ENCODE peak calls at places on chromosomes 16 and 17, in five cellular contexts. L, T, J, F and N are unnamed samples.
A peak's percentile ranks its signal among the peaks of the same experiment; 100 is the strongest.

GRCh38 chr17:36945959-36946725 is 2.6 kb upstream of the AATF start:
- DNase-seq in F (no peak), J (no peak), L (no peak), T (no peak), N (no peak)

GRCh38 chr16:87144232-87144631 is 173.0 kb downstream of the C16orf95 start:
- DNase-seq in T (no peak), F (no peak), J (no peak), L (no peak), N (no peak)

GRCh38 chr17:1843947-1844346 is 14.1 kb downstream of the RPA1 start:
- DNase-seq in F (no peak), L (no peak), T (no peak), J (no peak), N (no peak)

GRCh38 chr16:61579195-61579594 is 457.0 kb downstream of the CDH8 start:
- DNase-seq in F (no peak), T (no peak), L (no peak), J (no peak), N (no peak)

GRCh38 chr16:85324506-85324905 is 212.2 kb upstream of the CIBAR2 start:
- DNase-seq in L (no peak), F (no peak), J (no peak), T (no peak), N (no peak)

GRCh38 chr17:1390422-1391367 is 9.3 kb downstream of the YWHAE start:
- DNase-seq in J (no peak), T (peak; percentile 29), F (no peak), L (peak; percentile 51), N (no peak)

GRCh38 chr16:80346160-80346632 is 194.6 kb upstream of the DYNLRB2 start:
- DNase-seq in T (no peak), J (no peak), F (no peak), L (no peak), N (no peak)

GRCh38 chr17:1485311-1485747 is 7.2 kb downstream of the MYO1C start:
- DNase-seq in J (no peak), T (no peak), F (no peak), L (no peak), N (no peak)

GRCh38 chr16:81997738-81998137 is 13.5 kb downstream of the SDR42E1 start:
- DNase-seq in L (peak; percentile 81), F (no peak), T (peak; percentile 69), J (no peak), N (no peak)

GRCh38 chr16:89113661-89114060 is 20.0 kb downstream of the ACSF3 start:
- DNase-seq in F (no peak), T (no peak), L (no peak), J (no peak), N (peak; percentile 8)

GRCh38 chr17:36089888-36090836 is at the start of gene CCL3:
- DNase-seq in L (no peak), F (no peak), J (no peak), T (peak; percentile 11), N (no peak)

GRCh38 chr16:85664580-85665372 is 24.0 kb downstream of the GINS2 start:
- DNase-seq in F (no peak), J (no peak), T (no peak), L (no peak), N (no peak)

GRCh38 chr17:13920413-13920812 is 148.9 kb upstream of the COX10 start:
- DNase-seq in J (peak; percentile 7), L (no peak), F (no peak), T (no peak), N (no peak)

GRCh38 chr17:44898768-44899073 is 524 bp downstream of the EFTUD2 start:
- DNase-seq in L (no peak), F (no peak), T (no peak), J (no peak), N (no peak)

GRCh38 chr16:69669577-69669976 is 56.8 kb downstream of the NQO1 start:
- DNase-seq in J (no peak), L (no peak), T (no peak), F (no peak), N (no peak)

GRCh38 chr16:77683845-77684526 is 38.3 kb upstream of the NUDT7 start:
- DNase-seq in F (no peak), T (no peak), J (no peak), L (no peak), N (no peak)

GRCh38 chr17:50863221-50863843 is 2.8 kb downstream of the TOB1 start:
- DNase-seq in J (peak; percentile 90), T (peak; percentile 32), L (no peak), F (no peak), N (peak; percentile 69)
- H3K36me3 ChIP-seq in J (no peaks in the 10 kb centered on the region), T (peaks cover 13% of the 10 kb centered on the region), L (peaks cover 6% of the 10 kb centered on the region), F (peaks cover 34% of the 10 kb centered on the region), N (peaks cover 24% of the 10 kb centered on the region)

GRCh38 chr16:4015275-4015990 is 100.8 kb downstream of the ADCY9 start:
- DNase-seq in L (no peak), F (no peak), J (no peak), T (no peak), N (no peak)
- H3K4me3 ChIP-seq in L (no peak overlapping the region), F (no peak overlapping the region), J (no peak overlapping the region), T (no peak overlapping the region), N (no peak overlapping the region)

GRCh38 chr17:58684003-58684402 is 7.8 kb downstream of the TEX14 start:
- DNase-seq in J (no peak), F (no peak), L (no peak), T (no peak), N (no peak)
- H3K36me3 ChIP-seq in J (no peaks in the 10 kb centered on the region), F (no peaks in the 10 kb centered on the region), L (no peaks in the 10 kb centered on the region), T (no peaks in the 10 kb centered on the region), N (no peaks in the 10 kb centered on the region)

GRCh38 chr17:69170377-69170776 is 28.7 kb upstream of the ABCA6 start:
- DNase-seq in J (no peak), F (no peak), T (no peak), L (no peak), N (no peak)

GRCh38 chr17:69175262-69175811 is 33.6 kb upstream of the ABCA6 start:
- DNase-seq in L (no peak), T (no peak), J (no peak), F (no peak), N (no peak)

GRCh38 chr17:69179227-69179952 is 37.7 kb upstream of the ABCA6 start:
- DNase-seq in F (no peak), T (peak; percentile 50), J (no peak), L (peak; percentile 50), N (no peak)

GRCh38 chr17:69173118-69173517 is 31.4 kb upstream of the ABCA6 start:
- DNase-seq in L (no peak), T (no peak), J (no peak), F (no peak), N (no peak)

DNA sequence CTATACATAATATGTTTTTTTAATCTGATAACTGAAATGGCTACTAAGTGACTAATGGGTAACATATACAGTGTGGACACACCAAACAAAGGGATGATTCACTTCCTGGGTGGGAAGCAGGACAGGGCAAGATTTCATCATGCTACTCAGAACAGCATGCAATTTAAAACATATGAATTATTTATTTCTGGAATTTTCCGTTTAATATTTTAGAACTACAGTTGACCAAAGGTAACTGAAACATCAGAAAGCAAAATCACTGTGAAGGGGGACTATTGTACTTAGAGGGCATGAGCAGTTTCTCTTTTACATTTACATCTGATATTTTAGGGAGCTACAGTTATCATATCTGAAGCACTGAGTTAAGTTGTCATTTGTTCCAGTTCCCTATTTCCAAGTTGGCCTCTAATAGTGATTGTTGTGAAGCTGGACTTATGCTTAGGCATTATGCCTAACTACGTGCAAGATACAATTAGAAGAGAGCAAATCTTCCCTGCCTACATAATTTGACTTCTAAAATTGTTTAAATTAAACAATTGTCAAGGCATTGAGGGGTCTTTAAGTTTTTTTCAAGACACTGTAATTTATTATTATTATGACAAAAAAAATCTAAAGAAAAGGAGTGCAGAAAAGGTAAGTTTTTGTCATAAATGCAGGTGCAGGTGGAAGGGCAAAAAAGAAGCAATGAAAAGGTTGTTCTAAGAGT is 34.3 kb upstream of the ABCA6 start:
- DNase-seq in T (peak; percentile 87), L (peak; percentile 79), F (no peak), J (no peak), N (no peak)
- H3K4me3 ChIP-seq in T (no peak overlapping the region), L (no peak overlapping the region), F (no peak overlapping the region), J (no peak overlapping the region), N (no peak overlapping the region)

GRCh38 chr16:68230176-68230571 is 5.8 kb downstream of the ESRP2 start:
- DNase-seq in F (no peak), T (no peak), J (no peak), L (no peak), N (no peak)
- H3K36me3 ChIP-seq in F (peaks cover 75% of the 10 kb centered on the region), T (peaks cover 35% of the 10 kb centered on the region), J (peaks cover 11% of the 10 kb centered on the region), L (peaks cover 6% of the 10 kb centered on the region), N (peaks cover 3% of the 10 kb centered on the region)

DNA sequence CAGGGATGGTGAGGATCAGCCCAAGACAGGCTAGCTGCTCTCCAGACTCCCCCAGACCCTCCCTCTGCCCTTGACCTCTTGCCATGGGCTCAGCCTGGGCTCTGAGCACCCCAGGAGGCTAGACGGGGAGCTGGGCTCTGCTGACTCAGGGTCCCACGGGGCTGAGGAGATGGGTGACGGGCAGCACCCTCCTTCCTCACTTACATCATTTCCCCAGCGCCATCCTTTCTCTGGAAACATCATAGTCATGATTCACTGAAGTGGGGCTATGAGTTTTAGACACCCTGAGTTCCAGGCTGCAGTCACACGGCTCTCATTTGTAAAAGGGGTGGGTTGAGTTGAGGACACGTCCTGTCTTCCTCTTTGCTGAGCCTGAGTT is 3.0 kb upstream of the ITGAX start:
- DNase-seq in L (no peak), F (no peak), J (no peak), T (no peak), N (no peak)
- H3K4me3 ChIP-seq in L (no peak overlapping the region), F (no peak overlapping the region), J (no peak overlapping the region), T (no peak overlapping the region), N (no peak overlapping the region)

GRCh38 chr17:75039238-75039637 is 7.5 kb downstream of the ATP5PD start:
- DNase-seq in J (no peak), T (no peak), F (no peak), L (no peak), N (no peak)
- H3K36me3 ChIP-seq in J (peaks cover 42% of the 10 kb centered on the region), T (peaks cover 21% of the 10 kb centered on the region), F (peaks cover 53% of the 10 kb centered on the region), L (peaks cover 27% of the 10 kb centered on the region), N (peaks cover 39% of the 10 kb centered on the region)

GRCh38 chr17:8125196-8125946 is 1.5 kb upstream of the HES7 start:
- DNase-seq in F (no peak), J (peak; percentile 98), L (peak; percentile 60), T (peak; percentile 62), N (peak; percentile 67)
- H3K4me3 ChIP-seq in F (peak overlapping the region; percentile 65), J (peak overlapping the region; percentile 75), L (peak overlapping the region; percentile 73), T (peak overlapping the region; percentile 75), N (peak overlapping the region; percentile 78)

GRCh38 chr17:78399028-78399692 is 20.7 kb downstream of the PGS1 start:
- DNase-seq in T (no peak), F (no peak), J (no peak), L (no peak), N (no peak)
- H3K36me3 ChIP-seq in T (peaks cover 23% of the 10 kb centered on the region), F (peaks cover 100% of the 10 kb centered on the region), J (peaks cover 83% of the 10 kb centered on the region), L (peaks cover 75% of the 10 kb centered on the region), N (peaks cover 68% of the 10 kb centered on the region)